ENCODE peak calls at places on chromosomes 7 and 10, in five cellular contexts. B, A, K, I and M are unnamed samples.

GRCh38 chr10:34666008-34666700 is 148.9 kb downstream of the PARD3 start:
- DNase-seq in B (peak; percentile 37), A (peak; percentile 78), K (peak; percentile 63), I (peak; percentile 53), M (no peak)

GRCh38 chr10:123144697-123145541 is 3.0 kb upstream of the HMX2 start:
- DNase-seq in B (no peak), A (peak; percentile 59), K (no peak), I (no peak), M (no peak)

GRCh38 chr10:91410638-91411367 is 659 bp downstream of the HECTD2 start:
- DNase-seq in B (no peak), A (peak; percentile 57), K (peak; percentile 37), I (no peak), M (no peak)

GRCh38 chr7:106611911-106612310 is 49.0 kb downstream of the CCDC71L start:
- DNase-seq in B (no peak), A (no peak), K (no peak), I (no peak), M (no peak)

GRCh38 chr7:30003098-30003497 is 13.5 kb upstream of the SCRN1 start:
- DNase-seq in B (no peak), A (no peak), K (no peak), I (no peak), M (no peak)

GRCh38 chr10:130301026-130301892 is 165.1 kb downstream of the GLRX3 start:
- DNase-seq in B (no peak), A (no peak), K (peak; percentile 20), I (no peak), M (peak; percentile 94)

GRCh38 chr7:70392282-70392681 is 739.7 kb upstream of the GALNT17 start:
- DNase-seq in B (no peak), A (no peak), K (no peak), I (no peak), M (no peak)

GRCh38 chr10:35040761-35041501 is 49.2 kb downstream of the CUL2 start:
- DNase-seq in B (no peak), A (no peak), K (no peak), I (no peak), M (no peak)

DNA sequence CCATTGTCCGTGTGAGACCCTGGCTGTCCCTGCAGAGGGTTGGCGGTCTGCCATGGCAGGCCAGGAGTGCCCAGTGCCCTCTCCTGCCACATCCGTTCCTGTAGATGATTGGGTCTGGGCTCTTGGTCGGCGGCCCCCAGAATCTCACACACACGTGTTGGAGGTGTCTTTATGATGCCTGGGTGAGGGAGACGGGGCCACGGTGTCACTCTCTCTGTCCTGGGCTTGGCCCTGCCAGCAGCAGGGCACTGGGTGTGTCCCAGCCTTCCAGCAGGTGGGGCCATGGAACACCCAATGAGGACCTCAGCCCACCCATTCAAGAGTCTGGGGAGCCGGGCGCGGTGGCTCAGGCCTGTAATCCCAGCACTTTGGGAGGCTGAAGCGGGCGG is 30.2 kb downstream of the UNC5B start:
- DNase-seq in B (no peak), A (no peak), K (no peak), I (no peak), M (no peak)
- TF ChIP-seq CTCF in B (no peak), A (no peak), K (no peak), I (no peak), M (no peak)

GRCh38 chr10:86733260-86733671 is 23.2 kb upstream of the BMPR1A start:
- DNase-seq in B (peak; percentile 40), A (no peak), K (no peak), I (no peak), M (no peak)
- TF ChIP-seq POLR2AphosphoS5 in B (peak; percentile 69), A (no peak), K (peak; percentile 47), I (no peak), M (no peak)

GRCh38 chr7:100896743-100897051 is 1.0 kb upstream of the ACHE start:
- DNase-seq in B (no peak), A (no peak), K (no peak), I (no peak), M (peak; percentile 80)

GRCh38 chr7:100895701-100895955 is at the start of gene ACHE:
- DNase-seq in B (no peak), A (no peak), K (no peak), I (no peak), M (no peak)

GRCh38 chr7:100893910-100894763 is 1.6 kb downstream of the ACHE start:
- DNase-seq in B (no peak), A (peak; percentile 70), K (no peak), I (no peak), M (peak; percentile 75)

GRCh38 chr7:100895956-100896742 is 461 bp upstream of the ACHE start:
- DNase-seq in B (peak; percentile 78), A (peak; percentile 85), K (no peak), I (no peak), M (peak; percentile 77)

GRCh38 chr7:100894860-100895700 is 608 bp downstream of the ACHE start:
- DNase-seq in B (peak; percentile 62), A (peak; percentile 79), K (peak; percentile 41), I (no peak), M (peak; percentile 89)
- TF ChIP-seq POLR2A in B (no peak), A (no peak), K (no peak), I (no peak), M (no peak)

GRCh38 chr10:96570983-96571964 is 15.5 kb downstream of the TM9SF3 start:
- DNase-seq in B (no peak), A (no peak), K (no peak), I (no peak), M (no peak)
- TF ChIP-seq CTCF in B (no peak), A (no peak), K (no peak), I (no peak), M (no peak)

DNA sequence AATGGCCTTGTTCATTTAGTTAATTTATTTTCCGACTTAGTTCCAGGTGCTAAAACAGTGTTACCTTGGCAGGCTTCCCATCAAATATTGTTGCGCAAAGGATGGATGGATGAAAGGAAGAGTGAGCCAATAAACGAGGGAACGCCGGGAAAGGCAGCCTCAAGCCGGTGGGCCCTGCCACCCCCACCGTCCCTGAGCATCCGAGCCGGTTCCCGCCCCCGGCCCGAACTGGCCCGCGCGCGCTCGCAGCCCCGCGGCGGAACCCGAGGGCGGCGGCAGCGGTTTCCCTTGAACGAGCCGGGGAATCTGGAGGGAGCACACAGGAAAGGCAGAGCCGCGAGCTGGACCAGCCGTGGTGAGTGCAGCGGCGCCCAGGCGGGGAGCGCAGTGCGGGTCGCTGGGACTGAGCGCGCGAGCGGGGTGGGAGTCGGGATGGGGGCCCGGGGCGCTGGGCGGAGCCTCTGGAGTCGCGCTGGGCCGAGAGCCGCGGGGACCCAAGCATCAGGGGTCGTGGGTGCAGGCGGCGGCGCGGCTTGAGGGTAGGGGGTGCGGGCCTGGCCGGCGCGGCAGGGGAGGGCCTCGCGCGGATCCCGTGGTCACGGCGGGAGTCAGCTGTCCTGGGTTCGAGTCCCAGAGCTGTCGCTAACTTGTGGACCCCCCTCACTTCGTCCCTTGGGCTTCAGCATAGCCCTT is at the start of gene AGK:
- DNase-seq in B (peak; percentile 69), A (peak; percentile 91), K (peak; percentile 41), I (no peak), M (peak; percentile 93)
- TF ChIP-seq POLR2AphosphoS5 in B (peak; percentile 62), A (peak; percentile 94), K (peak; percentile 23), I (peak; percentile 92), M (peak; percentile 85)

GRCh38 chr7:75916685-75917634 is 2.0 kb downstream of the POR start:
- DNase-seq in B (no peak), A (no peak), K (no peak), I (no peak), M (no peak)
- TF ChIP-seq POLR2A in B (no peak), A (no peak), K (no peak), I (no peak), M (no peak)